ENCODE peak calls at places on chromosomes 3 and 15, in six cellular contexts. One of them, this sample, is unnamed.
A peak's percentile ranks its signal among the peaks of the same experiment; 100 is the strongest.

GRCh38 chr3:56835626-56836025 is 33.9 kb upstream of the ARHGEF3 start:
- DNase-seq in SK-N-SH: no peak
- DNase-seq in cardiac muscle cell: peak; percentile 19
- DNase-seq in fibroblast of mammary gland: peak; percentile 60
- DNase-seq in uterus: no peak
- DNase-seq in brain microvascular endothelial cell: no peak
- DNase-seq in this sample: no peak

GRCh38 chr3:132293231-132293630 is 24.0 kb upstream of the ACP3 start:
- DNase-seq in uterus: no peak
- DNase-seq in fibroblast of mammary gland: no peak
- DNase-seq in cardiac muscle cell: no peak
- DNase-seq in brain microvascular endothelial cell: no peak
- DNase-seq in SK-N-SH: no peak
- DNase-seq in this sample: no peak

GRCh38 chr3:172646439-172647015 is 64.3 kb downstream of the NCEH1 start:
- DNase-seq in fibroblast of mammary gland: peak; percentile 76
- DNase-seq in uterus: no peak
- DNase-seq in cardiac muscle cell: peak; percentile 88
- DNase-seq in SK-N-SH: peak; percentile 22
- DNase-seq in brain microvascular endothelial cell: peak; percentile 76
- DNase-seq in this sample: no peak

GRCh38 chr3:9316881-9317341 is 45.9 kb upstream of the THUMPD3 start:
- DNase-seq in brain microvascular endothelial cell: peak; percentile 28
- DNase-seq in cardiac muscle cell: peak; percentile 77
- DNase-seq in fibroblast of mammary gland: peak; percentile 35
- DNase-seq in SK-N-SH: no peak
- DNase-seq in uterus: peak; percentile 57
- DNase-seq in this sample: peak; percentile 64

GRCh38 chr15:90860942-90861675 is 7.3 kb upstream of the FURIN start:
- DNase-seq in uterus: no peak
- DNase-seq in brain microvascular endothelial cell: no peak
- DNase-seq in cardiac muscle cell: no peak
- DNase-seq in fibroblast of mammary gland: no peak
- DNase-seq in SK-N-SH: no peak
- DNase-seq in this sample: no peak

GRCh38 chr3:62238431-62238830 is 134.9 kb downstream of the FEZF2 start:
- DNase-seq in uterus: no peak
- DNase-seq in cardiac muscle cell: no peak
- DNase-seq in fibroblast of mammary gland: no peak
- DNase-seq in SK-N-SH: no peak
- DNase-seq in brain microvascular endothelial cell: no peak
- DNase-seq in this sample: no peak

GRCh38 chr3:153162513-153163348 is 705 bp downstream of the RAP2B start:
- DNase-seq in brain microvascular endothelial cell: no peak
- DNase-seq in SK-N-SH: peak; percentile 57
- DNase-seq in uterus: peak; percentile 37
- DNase-seq in fibroblast of mammary gland: peak; percentile 31
- DNase-seq in cardiac muscle cell: peak; percentile 49
- DNase-seq in this sample: peak; percentile 34

GRCh38 chr3:45560270-45561020 is 34.1 kb upstream of the LIMD1 start:
- DNase-seq in SK-N-SH: no peak
- DNase-seq in fibroblast of mammary gland: peak; percentile 58
- DNase-seq in brain microvascular endothelial cell: no peak
- DNase-seq in uterus: peak; percentile 78
- DNase-seq in cardiac muscle cell: peak; percentile 81
- DNase-seq in this sample: peak; percentile 68

GRCh38 chr3:4834403-4834866 is 144.8 kb upstream of the BHLHE40 start:
- DNase-seq in uterus: no peak
- DNase-seq in brain microvascular endothelial cell: no peak
- DNase-seq in fibroblast of mammary gland: no peak
- DNase-seq in cardiac muscle cell: no peak
- DNase-seq in SK-N-SH: no peak
- DNase-seq in this sample: no peak

GRCh38 chr3:51637941-51638471 is 33.0 kb upstream of the TEX264 start:
- DNase-seq in fibroblast of mammary gland: peak; percentile 73
- DNase-seq in SK-N-SH: peak; percentile 68
- DNase-seq in cardiac muscle cell: peak; percentile 71
- DNase-seq in brain microvascular endothelial cell: peak; percentile 72
- DNase-seq in uterus: no peak
- DNase-seq in this sample: peak; percentile 65

GRCh38 chr3:14792691-14793121 is 26.1 kb upstream of the FGD5 start:
- DNase-seq in cardiac muscle cell: no peak
- DNase-seq in fibroblast of mammary gland: no peak
- DNase-seq in SK-N-SH: no peak
- DNase-seq in brain microvascular endothelial cell: no peak
- DNase-seq in uterus: no peak
- DNase-seq in this sample: no peak

GRCh38 chr3:55906896-55907295 is 419.8 kb upstream of the WNT5A start:
- DNase-seq in cardiac muscle cell: no peak
- DNase-seq in SK-N-SH: no peak
- DNase-seq in brain microvascular endothelial cell: no peak
- DNase-seq in fibroblast of mammary gland: no peak
- DNase-seq in uterus: no peak
- DNase-seq in this sample: no peak

GRCh38 chr15:77002954-77003912 is 8.3 kb downstream of the PSTPIP1 start:
- DNase-seq in SK-N-SH: no peak
- DNase-seq in brain microvascular endothelial cell: no peak
- DNase-seq in uterus: no peak
- DNase-seq in cardiac muscle cell: no peak
- DNase-seq in fibroblast of mammary gland: no peak
- DNase-seq in this sample: no peak

GRCh38 chr3:15347104-15347736 is 14.8 kb upstream of the SH3BP5 start:
- DNase-seq in uterus: no peak
- DNase-seq in SK-N-SH: no peak
- DNase-seq in fibroblast of mammary gland: no peak
- DNase-seq in cardiac muscle cell: no peak
- DNase-seq in brain microvascular endothelial cell: no peak
- DNase-seq in this sample: no peak

GRCh38 chr3:184351511-184352148 is 9.8 kb downstream of the CLCN2 start:
- DNase-seq in uterus: no peak
- DNase-seq in brain microvascular endothelial cell: no peak
- DNase-seq in cardiac muscle cell: no peak
- DNase-seq in SK-N-SH: no peak
- DNase-seq in fibroblast of mammary gland: no peak
- DNase-seq in this sample: no peak

GRCh38 chr3:58497074-58497473 is 5.2 kb downstream of the KCTD6 start:
- DNase-seq in cardiac muscle cell: no peak
- DNase-seq in uterus: no peak
- DNase-seq in brain microvascular endothelial cell: no peak
- DNase-seq in fibroblast of mammary gland: peak; percentile 2
- DNase-seq in SK-N-SH: no peak
- DNase-seq in this sample: no peak

GRCh38 chr3:3799173-3800075 is at the start of gene LRRN1:
- DNase-seq in SK-N-SH: peak; percentile 95
- DNase-seq in brain microvascular endothelial cell: no peak
- DNase-seq in fibroblast of mammary gland: no peak
- DNase-seq in cardiac muscle cell: no peak
- DNase-seq in uterus: peak; percentile 40
- DNase-seq in this sample: no peak

GRCh38 chr3:11364181-11364580 is 92.0 kb downstream of the ATG7 start:
- DNase-seq in SK-N-SH: no peak
- DNase-seq in fibroblast of mammary gland: peak; percentile 48
- DNase-seq in cardiac muscle cell: no peak
- DNase-seq in brain microvascular endothelial cell: no peak
- DNase-seq in uterus: no peak
- DNase-seq in this sample: peak; percentile 50

GRCh38 chr3:141876891-141877561 is 583 bp downstream of the ATP1B3 start:
- DNase-seq in fibroblast of mammary gland: peak; percentile 49
- DNase-seq in SK-N-SH: peak; percentile 75
- DNase-seq in brain microvascular endothelial cell: no peak
- DNase-seq in uterus: peak; percentile 60
- DNase-seq in cardiac muscle cell: peak; percentile 48
- DNase-seq in this sample: peak; percentile 40

GRCh38 chr15:19973718-19974117 is 567.9 kb downstream of the GOLGA6L6 start:
- DNase-seq in cardiac muscle cell: no peak
- DNase-seq in SK-N-SH: peak; percentile 21
- DNase-seq in fibroblast of mammary gland: no peak
- DNase-seq in uterus: no peak
- DNase-seq in brain microvascular endothelial cell: no peak
- DNase-seq in this sample: no peak

GRCh38 chr3:12741205-12741604 is 17.9 kb downstream of the TMEM40 start:
- DNase-seq in fibroblast of mammary gland: no peak
- DNase-seq in brain microvascular endothelial cell: no peak
- DNase-seq in SK-N-SH: no peak
- DNase-seq in cardiac muscle cell: no peak
- DNase-seq in uterus: no peak
- DNase-seq in this sample: no peak

GRCh38 chr3:36677331-36678007 is 86.9 kb downstream of the DCLK3 start:
- DNase-seq in SK-N-SH: no peak
- DNase-seq in cardiac muscle cell: peak; percentile 69
- DNase-seq in fibroblast of mammary gland: peak; percentile 92
- DNase-seq in brain microvascular endothelial cell: peak; percentile 97
- DNase-seq in uterus: no peak
- DNase-seq in this sample: peak; percentile 98

GRCh38 chr15:33960160-33960559 is 8.1 kb upstream of the CHRM5 start:
- DNase-seq in brain microvascular endothelial cell: no peak
- DNase-seq in cardiac muscle cell: peak; percentile 28
- DNase-seq in SK-N-SH: no peak
- DNase-seq in fibroblast of mammary gland: no peak
- DNase-seq in uterus: no peak
- DNase-seq in this sample: no peak

GRCh38 chr3:172367205-172368105 is 80.8 kb downstream of the GHSR start:
- DNase-seq in brain microvascular endothelial cell: peak; percentile 57
- DNase-seq in SK-N-SH: peak; percentile 38
- DNase-seq in fibroblast of mammary gland: peak; percentile 15
- DNase-seq in uterus: no peak
- DNase-seq in cardiac muscle cell: peak; percentile 90
- DNase-seq in this sample: no peak

GRCh38 chr3:157119369-157119951 is 40.5 kb downstream of the CCNL1 start:
- DNase-seq in brain microvascular endothelial cell: no peak
- DNase-seq in fibroblast of mammary gland: no peak
- DNase-seq in cardiac muscle cell: no peak
- DNase-seq in uterus: no peak
- DNase-seq in SK-N-SH: no peak
- DNase-seq in this sample: no peak

GRCh38 chr3:197953325-197953724 is 3.3 kb downstream of the RPL35A start:
- DNase-seq in brain microvascular endothelial cell: no peak
- DNase-seq in fibroblast of mammary gland: no peak
- DNase-seq in uterus: no peak
- DNase-seq in SK-N-SH: no peak
- DNase-seq in cardiac muscle cell: no peak
- DNase-seq in this sample: no peak

GRCh38 chr3:36381311-36381956 is 1.1 kb downstream of the STAC start:
- DNase-seq in uterus: no peak
- DNase-seq in cardiac muscle cell: no peak
- DNase-seq in SK-N-SH: peak; percentile 41
- DNase-seq in fibroblast of mammary gland: no peak
- DNase-seq in brain microvascular endothelial cell: no peak
- DNase-seq in this sample: peak; percentile 25

GRCh38 chr15:43190178-43190577 is 5.0 kb downstream of the CCNDBP1 start:
- DNase-seq in brain microvascular endothelial cell: no peak
- DNase-seq in fibroblast of mammary gland: no peak
- DNase-seq in SK-N-SH: no peak
- DNase-seq in cardiac muscle cell: peak; percentile 17
- DNase-seq in uterus: no peak
- DNase-seq in this sample: peak; percentile 45

GRCh38 chr3:116188231-116188785 is 257.0 kb downstream of the LSAMP start:
- DNase-seq in cardiac muscle cell: no peak
- DNase-seq in uterus: no peak
- DNase-seq in brain microvascular endothelial cell: no peak
- DNase-seq in SK-N-SH: no peak
- DNase-seq in fibroblast of mammary gland: peak; percentile 53
- DNase-seq in this sample: no peak

GRCh38 chr3:158471639-158472294 is 99.2 kb upstream of the MLF1 start:
- DNase-seq in fibroblast of mammary gland: peak; percentile 97
- DNase-seq in cardiac muscle cell: peak; percentile 93
- DNase-seq in brain microvascular endothelial cell: peak; percentile 26
- DNase-seq in SK-N-SH: no peak
- DNase-seq in uterus: no peak
- DNase-seq in this sample: peak; percentile 93

GRCh38 chr15:78432664-78433063 is 5.4 kb upstream of the IREB2 start:
- DNase-seq in SK-N-SH: no peak
- DNase-seq in brain microvascular endothelial cell: no peak
- DNase-seq in cardiac muscle cell: no peak
- DNase-seq in uterus: no peak
- DNase-seq in fibroblast of mammary gland: no peak
- DNase-seq in this sample: no peak

GRCh38 chr15:55277715-55278114 is 11.9 kb downstream of the RAB27A start:
- DNase-seq in fibroblast of mammary gland: no peak
- DNase-seq in uterus: no peak
- DNase-seq in SK-N-SH: no peak
- DNase-seq in cardiac muscle cell: no peak
- DNase-seq in brain microvascular endothelial cell: no peak
- DNase-seq in this sample: no peak
- H3K4me3 ChIP-seq in fibroblast of mammary gland: no peak overlapping the region
- H3K4me3 ChIP-seq in uterus: no peak overlapping the region
- H3K4me3 ChIP-seq in SK-N-SH: no peak overlapping the region
- H3K4me3 ChIP-seq in cardiac muscle cell: no peak overlapping the region
- H3K4me3 ChIP-seq in brain microvascular endothelial cell: no peak overlapping the region
- H3K4me3 ChIP-seq in this sample: no peak overlapping the region

GRCh38 chr15:89003865-89004725 is 84.2 kb upstream of the ABHD2 start:
- DNase-seq in fibroblast of mammary gland: peak; percentile 44
- DNase-seq in SK-N-SH: peak; percentile 65
- DNase-seq in uterus: peak; percentile 26
- DNase-seq in brain microvascular endothelial cell: peak; percentile 58
- DNase-seq in cardiac muscle cell: peak; percentile 80
- DNase-seq in this sample: peak; percentile 68
- TF ChIP-seq CTCF in fibroblast of mammary gland: peak; percentile 30
- TF ChIP-seq CTCF in SK-N-SH: peak; percentile 43
- TF ChIP-seq CTCF in uterus: peak; percentile 27
- TF ChIP-seq CTCF in brain microvascular endothelial cell: peak; percentile 80
- TF ChIP-seq CTCF in cardiac muscle cell: peak; percentile 68
- TF ChIP-seq CTCF in this sample: peak; percentile 67

GRCh38 chr15:51160484-51160883 is 65.8 kb upstream of the TNFAIP8L3 start:
- DNase-seq in SK-N-SH: no peak
- DNase-seq in brain microvascular endothelial cell: no peak
- DNase-seq in cardiac muscle cell: no peak
- DNase-seq in fibroblast of mammary gland: no peak
- DNase-seq in uterus: no peak
- DNase-seq in this sample: no peak

GRCh38 chr15:51155016-51155580 is 60.4 kb upstream of the TNFAIP8L3 start:
- DNase-seq in fibroblast of mammary gland: no peak
- DNase-seq in SK-N-SH: no peak
- DNase-seq in brain microvascular endothelial cell: no peak
- DNase-seq in uterus: no peak
- DNase-seq in cardiac muscle cell: no peak
- DNase-seq in this sample: no peak

GRCh38 chr15:51155906-51156305 is 61.2 kb upstream of the TNFAIP8L3 start:
- DNase-seq in uterus: no peak
- DNase-seq in SK-N-SH: no peak
- DNase-seq in cardiac muscle cell: no peak
- DNase-seq in fibroblast of mammary gland: no peak
- DNase-seq in brain microvascular endothelial cell: no peak
- DNase-seq in this sample: no peak

GRCh38 chr15:51161491-51162260 is 67.0 kb upstream of the TNFAIP8L3 start:
- DNase-seq in brain microvascular endothelial cell: peak; percentile 5
- DNase-seq in SK-N-SH: no peak
- DNase-seq in uterus: no peak
- DNase-seq in cardiac muscle cell: no peak
- DNase-seq in fibroblast of mammary gland: peak; percentile 28
- DNase-seq in this sample: peak; percentile 68

GRCh38 chr15:51156957-51157356 is 62.3 kb upstream of the TNFAIP8L3 start:
- DNase-seq in SK-N-SH: no peak
- DNase-seq in brain microvascular endothelial cell: no peak
- DNase-seq in cardiac muscle cell: no peak
- DNase-seq in uterus: no peak
- DNase-seq in fibroblast of mammary gland: no peak
- DNase-seq in this sample: no peak
- H3K4me3 ChIP-seq in SK-N-SH: no peak overlapping the region
- H3K4me3 ChIP-seq in brain microvascular endothelial cell: no peak overlapping the region
- H3K4me3 ChIP-seq in cardiac muscle cell: no peak overlapping the region
- H3K4me3 ChIP-seq in uterus: no peak overlapping the region
- H3K4me3 ChIP-seq in fibroblast of mammary gland: no peak overlapping the region
- H3K4me3 ChIP-seq in this sample: no peak overlapping the region

GRCh38 chr3:121852256-121852655 is 17.2 kb downstream of the EAF2 start:
- DNase-seq in brain microvascular endothelial cell: no peak
- DNase-seq in uterus: no peak
- DNase-seq in cardiac muscle cell: no peak
- DNase-seq in SK-N-SH: no peak
- DNase-seq in fibroblast of mammary gland: no peak
- DNase-seq in this sample: no peak
- TF ChIP-seq CTCF in brain microvascular endothelial cell: no peak
- TF ChIP-seq CTCF in uterus: no peak
- TF ChIP-seq CTCF in cardiac muscle cell: peak; percentile 2
- TF ChIP-seq CTCF in SK-N-SH: no peak
- TF ChIP-seq CTCF in fibroblast of mammary gland: no peak
- TF ChIP-seq CTCF in this sample: no peak